ENCODE peak calls at places on chromosomes 2 and 18, in four cellular contexts. M, R, Y and G are unnamed samples.

GRCh38 chr2:20933692-20934091 is 110.2 kb downstream of the APOB start:
- DNase-seq in Y (no peak), M (no peak), R (no peak), G (no peak)

GRCh38 chr2:120625865-120626560 is 109.7 kb upstream of the GLI2 start:
- DNase-seq in M (no peak), R (no peak), Y (no peak), G (no peak)

GRCh38 chr18:57649536-57650495 is 28.2 kb upstream of the NARS1 start:
- DNase-seq in R (no peak), M (no peak), Y (peak), G (no peak)

GRCh38 chr2:6181525-6182270 is 489.5 kb downstream of the SOX11 start:
- DNase-seq in Y (peak), M (no peak), R (no peak), G (no peak)

GRCh38 chr2:65057391-65058052 is 1.3 kb downstream of the CEP68 start:
- DNase-seq in Y (no peak), R (peak), M (no peak), G (no peak)

GRCh38 chr2:45637440-45637839 is 14.0 kb upstream of the PRKCE start:
- DNase-seq in M (no peak), Y (peak), R (no peak), G (no peak)

GRCh38 chr2:25018681-25019080 is 23.2 kb upstream of the EFR3B start:
- DNase-seq in M (no peak), Y (no peak), R (no peak), G (no peak)

GRCh38 chr2:145563752-145564615 is 1044.1 kb upstream of the ZEB2 start:
- DNase-seq in Y (no peak), R (no peak), M (no peak), G (no peak)

GRCh38 chr2:157747695-157748370 is 119.2 kb upstream of the ACVR1C start:
- DNase-seq in M (no peak), R (no peak), Y (peak), G (peak)

GRCh38 chr2:157749684-157750083 is 121.0 kb upstream of the ACVR1C start:
- DNase-seq in Y (no peak), R (no peak), M (no peak), G (no peak)

GRCh38 chr2:157747280-157747679 is 118.6 kb upstream of the ACVR1C start:
- DNase-seq in R (no peak), M (no peak), Y (no peak), G (no peak)

GRCh38 chr2:157748371-157749132 is 119.9 kb upstream of the ACVR1C start:
- DNase-seq in Y (no peak), R (no peak), M (no peak), G (no peak)

DNA sequence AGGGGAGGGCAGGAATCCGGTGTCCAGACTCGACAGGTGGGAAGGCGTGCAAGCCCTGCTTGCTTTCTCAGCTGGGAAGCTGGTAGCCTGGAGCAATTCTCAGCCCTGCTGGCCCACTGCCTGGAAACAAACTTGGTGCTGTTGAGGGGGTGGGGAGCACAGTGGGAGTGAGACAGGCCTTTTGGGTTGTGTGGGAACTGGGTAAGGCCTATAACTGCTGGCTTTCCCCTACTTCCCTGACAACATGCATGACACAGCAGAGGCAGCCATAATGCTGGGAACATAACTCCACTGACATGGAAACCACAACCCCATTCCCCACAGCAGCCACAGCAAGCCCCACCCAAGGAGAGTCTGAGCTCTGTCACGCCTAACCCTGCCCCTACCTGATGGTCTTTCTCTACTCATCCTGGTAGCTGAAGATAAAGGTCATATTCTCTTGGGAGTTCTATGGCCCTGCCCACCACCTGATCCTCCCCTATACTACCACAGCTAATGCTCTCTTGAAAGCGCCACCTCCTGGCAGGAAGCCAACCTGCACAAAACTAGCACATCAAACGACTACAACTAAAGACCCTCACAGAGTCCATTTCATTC is 122.9 kb upstream of the ACVR1C start:
- DNase-seq in Y (peak), R (no peak), M (peak), G (no peak)
- TF ChIP-seq CTCF in Y (peak), R (peak), M (no peak), G (no peak)

GRCh38 chr2:129192841-129193253 is 786.6 kb upstream of the RAB6C start:
- DNase-seq in R (no peak), M (no peak), Y (no peak), G (no peak)

GRCh38 chr2:129193961-129194360 is 785.5 kb upstream of the RAB6C start:
- DNase-seq in Y (no peak), M (no peak), R (no peak), G (no peak)

GRCh38 chr2:129191530-129191929 is 787.9 kb upstream of the RAB6C start:
- DNase-seq in R (no peak), Y (no peak), M (no peak), G (no peak)

GRCh38 chr2:129189617-129190016 is 789.8 kb upstream of the RAB6C start:
- DNase-seq in M (no peak), Y (no peak), R (no peak), G (no peak)

DNA sequence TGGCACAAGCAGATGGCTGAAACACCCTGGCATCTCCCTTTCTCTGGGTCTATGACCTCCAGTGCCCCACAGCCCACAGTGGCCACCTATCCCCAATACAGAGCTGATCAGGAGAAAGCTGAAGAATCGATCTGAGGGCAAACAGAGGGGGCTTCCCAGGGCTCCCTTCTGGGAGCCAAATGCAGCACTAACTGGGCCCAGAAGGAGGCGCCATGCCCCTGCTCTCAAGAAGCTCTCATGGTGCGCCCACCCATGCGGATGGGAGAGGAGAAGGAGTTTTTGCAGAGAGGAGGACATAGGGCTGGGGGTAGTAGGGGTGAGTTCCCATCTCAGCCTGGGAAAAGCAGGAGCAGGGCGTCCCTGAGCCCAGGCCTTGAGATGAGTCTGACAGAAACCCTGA is 787.3 kb upstream of the RAB6C start:
- DNase-seq in Y (no peak), R (no peak), M (no peak), G (no peak)
- TF ChIP-seq CTCF in Y (no peak), R (peak), M (no peak), G (no peak)

GRCh38 chr2:191555092-191555742 is 122.7 kb upstream of the NABP1 start:
- DNase-seq in M (peak), Y (peak), R (no peak), G (peak)
- TF ChIP-seq CTCF in M (peak), Y (peak), R (peak), G (peak)

DNA sequence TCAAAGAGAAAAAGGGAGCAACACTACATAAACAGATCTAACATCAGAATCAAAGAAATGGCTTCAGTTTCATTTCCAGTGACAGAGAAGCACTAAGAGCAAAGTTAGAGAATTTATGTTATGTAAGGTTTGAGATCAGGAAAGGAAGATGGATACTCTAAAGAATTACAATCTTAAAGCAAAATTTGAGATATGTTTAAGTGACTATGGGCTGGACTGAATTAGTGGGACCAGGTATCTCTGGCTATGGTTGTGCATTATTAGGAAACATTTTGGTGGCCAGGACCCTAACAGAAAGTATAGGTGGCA is 208.2 kb downstream of the CCDC178 start:
- DNase-seq in R (no peak), M (no peak), Y (no peak), G (no peak)
- TF ChIP-seq CTCF in R (no peak), M (no peak), Y (no peak), G (no peak)